ENCODE peak calls at places on chromosomes 12 and 14, in eight cellular contexts. E is astrocyte of the cerebellum, R is GM12865, G is ovary, U is adrenal gland, S is Caco-2, O is dorsolateral prefrontal cortex, I is thyroid gland. L is an unnamed sample.

GRCh38 chr14:94926176-94926575 is 156.3 kb upstream of the GSC start:
- DNase-seq in U (no peak), S (no peak), R (no peak), O (no peak), E (no peak), G (no peak), I (no peak), L (no peak)

GRCh38 chr12:2035421-2036080 is 17.2 kb upstream of the CACNA1C start:
- DNase-seq in S (no peak), I (no peak), R (no peak), E (no peak), G (no peak), U (no peak), O (no peak), L (no peak)

GRCh38 chr12:33476058-33476457 is 36.4 kb upstream of the SYT10 start:
- DNase-seq in O (no peak), I (no peak), S (no peak), E (no peak), U (no peak), R (no peak), G (no peak), L (peak; percentile 64)

GRCh38 chr14:54562334-54562733 is 4.6 kb upstream of the SAMD4A start:
- DNase-seq in R (no peak), E (no peak), G (no peak), S (no peak), U (no peak), O (no peak), I (no peak), L (no peak)

GRCh38 chr12:88471641-88472040 is 108.6 kb downstream of the KITLG start:
- DNase-seq in I (no peak), G (no peak), S (no peak), E (peak; percentile 84), R (no peak), U (peak; percentile 71), O (no peak), L (peak; percentile 99)

GRCh38 chr14:96693986-96694385 is 103.2 kb upstream of the VRK1 start:
- DNase-seq in S (no peak), G (no peak), E (no peak), R (no peak), I (no peak), O (no peak), U (no peak), L (no peak)

GRCh38 chr14:61536661-61537566 is 158.4 kb upstream of the HIF1A start:
- DNase-seq in E (no peak), S (peak; percentile 53), O (no peak), I (no peak), U (no peak), R (no peak), G (no peak), L (no peak)

GRCh38 chr14:81275995-81276698 is 55.4 kb upstream of the GTF2A1 start:
- DNase-seq in R (peak; percentile 15), O (no peak), S (no peak), E (no peak), I (no peak), U (no peak), G (no peak), L (peak; percentile 45)

GRCh38 chr12:123049398-123050250 is 69.1 kb downstream of the ARL6IP4 start:
- DNase-seq in G (no peak), R (no peak), U (peak; percentile 54), O (no peak), E (no peak), I (no peak), S (no peak), L (no peak)

GRCh38 chr14:34450542-34450915 is 11.5 kb downstream of the SPTSSA start:
- DNase-seq in G (no peak), E (no peak), U (no peak), R (no peak), I (no peak), O (no peak), S (no peak), L (no peak)

GRCh38 chr12:78519422-78519821 is 345.2 kb upstream of the SYT1 start:
- DNase-seq in S (no peak), O (no peak), I (no peak), E (no peak), U (no peak), G (no peak), R (no peak), L (no peak)

GRCh38 chr12:70555081-70555480 is 82.1 kb downstream of the PTPRB start:
- DNase-seq in G (no peak), O (no peak), R (no peak), U (no peak), S (no peak), E (no peak), I (no peak), L (no peak)

GRCh38 chr12:118377891-118378470 is 1.6 kb downstream of the SUDS3 start:
- DNase-seq in I (peak; percentile 64), U (no peak), E (peak; percentile 40), R (peak; percentile 64), S (peak; percentile 75), G (peak; percentile 33), O (peak; percentile 78), L (no peak)

GRCh38 chr12:131808744-131809371 is 19.3 kb upstream of the MMP17 start:
- DNase-seq in R (peak; percentile 83), I (no peak), O (no peak), E (no peak), U (no peak), G (no peak), S (no peak), L (no peak)
- H3K4me3 ChIP-seq in R (peak overlapping the region; percentile 59), I (no peak overlapping the region), O (no peak overlapping the region), E (no peak overlapping the region), U (no peak overlapping the region), G (no peak overlapping the region), S (peak overlapping the region; percentile 32), L (no peak overlapping the region)

DNA sequence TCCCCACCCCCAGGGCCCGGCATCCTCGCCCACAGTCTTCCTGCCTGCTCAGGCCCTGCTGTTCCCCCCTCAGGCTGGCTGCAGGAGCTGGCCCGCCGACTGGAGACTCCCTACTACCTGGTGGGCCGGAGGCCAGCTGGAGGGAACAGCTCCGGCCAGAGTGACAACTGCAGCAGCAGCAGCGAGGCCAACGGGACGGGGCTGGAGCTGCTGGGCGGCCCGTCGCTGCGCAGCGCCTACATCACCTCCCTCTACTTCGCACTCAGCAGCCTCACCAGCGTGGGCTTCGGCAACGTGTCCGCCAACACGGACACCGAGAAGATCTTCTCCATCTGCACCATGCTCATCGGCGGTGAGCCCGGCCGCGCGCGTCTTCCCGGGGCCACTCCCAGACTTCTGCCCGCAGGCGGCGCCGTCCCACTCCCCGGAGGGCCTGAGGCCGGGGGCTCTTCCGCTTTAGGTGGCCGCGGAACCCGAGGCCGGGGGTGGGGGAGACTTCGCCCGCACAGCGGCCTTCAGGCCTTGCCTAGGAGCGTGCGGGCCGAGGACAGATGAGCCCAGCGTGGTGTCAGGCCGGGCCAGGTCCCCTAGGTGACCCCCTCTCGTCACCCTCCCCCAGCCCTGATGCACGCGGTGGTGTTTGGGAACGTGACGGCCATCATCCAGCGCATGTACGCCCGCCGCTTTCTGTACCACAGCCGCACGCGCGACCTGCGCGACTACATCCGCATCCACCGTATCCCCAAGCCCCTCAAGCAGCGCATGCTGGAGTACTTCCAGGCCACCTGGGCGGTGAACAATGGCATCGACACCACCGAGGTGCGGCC is 10.2 kb downstream of the KCNH3 start:
- DNase-seq in R (no peak), I (peak; percentile 57), O (peak; percentile 56), S (no peak), U (no peak), G (no peak), E (no peak), L (no peak)
- TF ChIP-seq CTCF in R (no peak), I (peak; percentile 54), O (peak; percentile 49), S (no peak), U (no peak), G (peak; percentile 41), E (peak; percentile 52), L (peak; percentile 54)

GRCh38 chr12:4202482-4202881 is 71.1 kb upstream of the CCND2 start:
- DNase-seq in G (no peak), S (no peak), I (no peak), U (no peak), R (no peak), E (no peak), O (no peak), L (no peak)

GRCh38 chr12:4197922-4198763 is 75.4 kb upstream of the CCND2 start:
- DNase-seq in G (no peak), I (no peak), U (no peak), E (no peak), O (no peak), S (no peak), R (no peak), L (no peak)

GRCh38 chr12:4203772-4204376 is 69.7 kb upstream of the CCND2 start:
- DNase-seq in I (no peak), S (no peak), R (no peak), O (no peak), G (no peak), U (no peak), E (no peak), L (no peak)

GRCh38 chr12:4202918-4203317 is 70.6 kb upstream of the CCND2 start:
- DNase-seq in G (no peak), O (no peak), E (no peak), S (no peak), U (no peak), I (no peak), R (no peak), L (no peak)

GRCh38 chr12:4201333-4202105 is 72.0 kb upstream of the CCND2 start:
- DNase-seq in I (no peak), R (no peak), E (no peak), S (no peak), O (no peak), U (no peak), G (no peak), L (no peak)
- H3K4me3 ChIP-seq in I (no peak overlapping the region), R (no peak overlapping the region), E (no peak overlapping the region), S (no peak overlapping the region), O (no peak overlapping the region), U (no peak overlapping the region), G (no peak overlapping the region), L (no peak overlapping the region)

GRCh38 chr14:102508774-102509743 is 517 bp downstream of the ANKRD9 start:
- DNase-seq in E (no peak), O (no peak), R (no peak), S (peak; percentile 49), U (peak; percentile 69), G (peak; percentile 73), I (peak; percentile 57), L (no peak)

GRCh38 chr14:102506599-102506871 is 3.0 kb downstream of the ANKRD9 start:
- DNase-seq in E (no peak), R (no peak), S (no peak), U (no peak), O (no peak), I (no peak), G (no peak), L (no peak)

GRCh38 chr14:102508410-102508773 is 1.2 kb downstream of the ANKRD9 start:
- DNase-seq in G (no peak), I (no peak), E (no peak), S (peak; percentile 68), R (no peak), U (no peak), O (no peak), L (no peak)

GRCh38 chr14:102507026-102507860 is 2.3 kb downstream of the ANKRD9 start:
- DNase-seq in E (no peak), U (no peak), I (no peak), S (no peak), R (no peak), G (no peak), O (no peak), L (no peak)

DNA sequence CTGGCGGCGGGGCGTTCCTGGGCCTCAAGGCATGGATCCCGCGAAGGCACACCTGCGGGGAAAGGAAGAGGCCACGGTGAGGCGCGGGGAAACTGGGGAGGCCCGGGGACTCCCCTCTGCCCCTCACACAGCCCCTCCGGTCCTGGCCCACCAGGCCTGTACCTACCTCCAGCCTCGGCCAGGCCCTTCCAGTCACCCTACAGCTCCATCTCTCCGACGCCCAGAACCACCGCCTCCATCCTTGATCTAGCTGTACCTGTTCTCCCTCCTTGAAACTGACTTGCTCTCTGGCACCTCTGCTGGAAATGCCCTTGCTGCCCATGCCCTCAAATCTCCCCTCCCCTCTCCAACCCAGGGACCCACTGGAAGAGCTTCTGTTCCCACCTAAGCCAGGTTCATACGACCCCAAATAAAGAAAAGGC is 1.7 kb downstream of the ANKRD9 start:
- DNase-seq in E (no peak), R (no peak), I (no peak), O (no peak), U (no peak), S (no peak), G (no peak), L (no peak)
- TF ChIP-seq CTCF in E (peak; percentile 22), R (no peak), I (no peak), O (no peak), U (no peak), S (peak; percentile 6), G (no peak), L (peak; percentile 18)

L was measured in retinal pigment epithelial cell.